ENCODE peak calls at places on chromosomes 2 and 18, in ten cellular contexts. O is GM23248; I is uterus; L is mesenchymal stem cell; A is esophagus squamous epithelium; M is fibroblast of lung; Z is Peyer's patch; Y is CD8-positive, alpha-beta memory T cell; T is lower lobe of right lung; H is IMR-90. K is an unnamed sample.
A peak's percentile ranks its signal among the peaks of the same experiment; 100 is the strongest.

GRCh38 chr2:10732924-10733583 is 11.6 kb downstream of the ATP6V1C2 start:
- DNase-seq in M (no peak), Y (no peak), A (no peak), I (no peak), L (no peak), Z (no peak), T (no peak), H (no peak), O (no peak), K (no peak)

GRCh38 chr2:134772493-134773169 is 53.8 kb upstream of the TMEM163 start:
- DNase-seq in I (no peak), A (no peak), L (no peak), O (no peak), M (no peak), Z (no peak), H (no peak), Y (no peak), T (no peak), K (no peak)

GRCh38 chr2:42064417-42064942 is 16.7 kb downstream of the PKDCC start:
- DNase-seq in Y (no peak), H (peak; percentile 96), M (peak; percentile 93), T (no peak), A (no peak), L (peak; percentile 91), Z (peak; percentile 63), O (no peak), I (no peak), K (no peak)

GRCh38 chr2:70725505-70725904 is 42.5 kb downstream of the ADD2 start:
- DNase-seq in Z (no peak), I (no peak), Y (no peak), A (no peak), T (no peak), L (no peak), H (no peak), M (no peak), O (no peak), K (no peak)

GRCh38 chr2:124437811-124438210 is 412.7 kb downstream of the CNTNAP5 start:
- DNase-seq in Z (no peak), H (no peak), L (no peak), Y (no peak), I (no peak), M (no peak), O (no peak), A (no peak), T (no peak), K (no peak)

GRCh38 chr18:495452-495851 is 5.0 kb downstream of the COLEC12 start:
- DNase-seq in L (no peak), H (no peak), I (no peak), T (no peak), Z (no peak), Y (no peak), A (no peak), O (no peak), M (no peak), K (no peak)

GRCh38 chr2:232009639-232010274 is 48.2 kb downstream of the DIS3L2 start:
- DNase-seq in Y (no peak), T (no peak), A (no peak), M (peak; percentile 22), Z (no peak), H (no peak), O (no peak), I (no peak), L (no peak), K (no peak)

GRCh38 chr2:239803102-239803763 is 221.9 kb downstream of the NDUFA10 start:
- DNase-seq in I (no peak), Y (no peak), M (no peak), H (no peak), L (no peak), T (no peak), O (no peak), Z (peak; percentile 38), A (no peak), K (no peak)

GRCh38 chr2:2942906-2943305 is 434.7 kb downstream of the EIPR1 start:
- DNase-seq in H (no peak), Y (no peak), I (no peak), M (no peak), A (no peak), L (no peak), Z (no peak), O (no peak), T (no peak), K (no peak)

GRCh38 chr2:79621252-79621651 is 108.4 kb downstream of the CTNNA2 start:
- DNase-seq in I (no peak), O (no peak), H (no peak), A (no peak), Y (no peak), M (no peak), L (no peak), T (no peak), Z (no peak), K (no peak)

GRCh38 chr2:21020031-21020667 is 23.7 kb downstream of the APOB start:
- DNase-seq in M (no peak), Z (no peak), T (no peak), I (no peak), L (no peak), A (no peak), Y (no peak), H (no peak), O (no peak), K (no peak)

DNA sequence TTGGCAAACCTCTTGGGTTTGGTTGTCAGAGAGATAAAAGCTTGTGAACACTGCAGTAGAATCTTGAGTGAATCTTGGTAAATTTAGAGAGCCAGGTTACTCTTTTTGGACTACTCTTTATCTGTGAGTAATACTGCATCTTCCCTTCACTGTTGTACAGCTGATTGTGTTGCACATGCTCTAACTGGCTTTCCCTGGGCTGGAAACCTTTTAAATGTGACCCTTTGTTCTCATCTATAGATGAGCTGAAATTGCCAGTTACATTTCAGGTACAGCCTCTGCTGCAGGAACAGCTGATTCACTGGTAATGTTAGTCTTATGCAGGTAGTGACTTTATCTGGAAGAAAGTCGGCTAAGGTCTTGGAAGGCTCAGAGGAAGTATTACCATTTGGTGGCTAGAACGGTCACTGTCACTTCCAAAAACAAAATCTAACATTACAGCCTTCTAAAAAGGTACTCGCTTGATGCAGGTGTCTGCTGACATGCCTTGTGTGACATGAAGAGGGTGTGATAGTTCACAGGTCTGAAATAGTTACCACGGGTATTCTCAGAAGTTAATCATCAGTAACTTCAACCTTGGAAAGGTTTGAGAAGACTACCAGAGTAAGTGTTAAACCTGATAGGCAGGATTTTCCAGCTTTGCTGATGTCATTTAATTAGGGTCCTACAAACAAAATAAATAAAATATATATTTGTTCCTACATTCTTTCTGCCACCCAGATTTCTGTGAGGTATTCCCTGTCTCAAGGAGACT is 851.1 kb downstream of the SLC4A3 start:
- DNase-seq in Z (no peak), H (no peak), L (no peak), M (no peak), O (no peak), T (no peak), I (no peak), Y (no peak), A (no peak), K (no peak)
- H3K27me3 ChIP-seq in Z (no peaks in the 10 kb centered on the region), H (no peaks in the 10 kb centered on the region), L (no peaks in the 10 kb centered on the region), M (no peaks in the 10 kb centered on the region), O (no peaks in the 10 kb centered on the region), T (no peaks in the 10 kb centered on the region), I (no peaks in the 10 kb centered on the region), Y (no peaks in the 10 kb centered on the region), A (no peaks in the 10 kb centered on the region), K (no peaks in the 10 kb centered on the region)

GRCh38 chr2:81650048-81650971 is 1345.8 kb upstream of the LRRTM1 start:
- DNase-seq in A (no peak), I (no peak), M (peak; percentile 41), H (peak; percentile 39), O (peak; percentile 3), T (no peak), Y (no peak), Z (no peak), L (peak; percentile 3), K (no peak)
- H3K27ac ChIP-seq in A (no peak overlapping the region), I (no peak overlapping the region), M (no peak overlapping the region), H (no peak overlapping the region), O (no peak overlapping the region), T (no peak overlapping the region), Y (no peak overlapping the region), Z (no peak overlapping the region), L (no peak overlapping the region), K (no peak overlapping the region)

GRCh38 chr2:26555246-26556133 is 77.6 kb upstream of the OTOF start:
- DNase-seq in H (no peak), L (no peak), T (no peak), A (no peak), O (peak; percentile 40), Z (no peak), M (no peak), Y (no peak), I (no peak), K (no peak)

GRCh38 chr2:26557244-26557925 is 79.5 kb upstream of the OTOF start:
- DNase-seq in A (no peak), Y (no peak), O (no peak), H (no peak), L (no peak), Z (no peak), M (no peak), I (no peak), T (no peak), K (no peak)

GRCh38 chr2:26550276-26551015 is 72.5 kb upstream of the OTOF start:
- DNase-seq in L (no peak), H (no peak), I (no peak), M (no peak), T (no peak), Y (no peak), O (no peak), A (no peak), Z (peak; percentile 9), K (no peak)

GRCh38 chr2:26556309-26557243 is 78.7 kb upstream of the OTOF start:
- DNase-seq in O (no peak), Z (no peak), M (no peak), L (no peak), T (no peak), Y (no peak), I (no peak), A (no peak), H (no peak), K (no peak)

DNA sequence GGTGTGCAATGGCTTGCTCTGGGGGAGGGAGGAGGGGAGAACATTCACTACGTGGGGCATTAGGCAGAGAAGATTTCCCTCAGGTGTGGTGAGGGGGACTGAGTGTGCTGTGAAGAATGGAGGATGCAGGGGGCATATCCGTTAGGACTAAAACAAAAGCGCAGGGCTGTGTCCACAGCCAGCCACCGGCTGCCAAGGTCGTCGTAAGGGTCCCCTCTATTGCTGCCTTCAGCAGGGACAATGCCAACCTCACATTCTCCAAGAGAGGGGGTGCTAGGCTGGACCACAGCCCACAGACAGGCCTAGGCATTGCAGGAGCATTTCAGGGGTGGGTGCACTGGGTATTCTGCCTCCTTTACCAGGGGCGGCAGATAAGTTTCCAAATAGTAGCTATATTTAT is 74.7 kb upstream of the OTOF start:
- DNase-seq in H (no peak), O (no peak), Y (no peak), Z (no peak), M (no peak), I (no peak), L (no peak), A (no peak), T (no peak), K (no peak)
- H3K27me3 ChIP-seq in H (peaks cover 54% of the 10 kb centered on the region), O (peaks cover 49% of the 10 kb centered on the region), Y (peaks cover 7% of the 10 kb centered on the region), Z (no peaks in the 10 kb centered on the region), M (peaks cover 14% of the 10 kb centered on the region), I (no peaks in the 10 kb centered on the region), L (peaks cover 63% of the 10 kb centered on the region), A (no peaks in the 10 kb centered on the region), T (peaks cover 10% of the 10 kb centered on the region), K (no peaks in the 10 kb centered on the region)

DNA sequence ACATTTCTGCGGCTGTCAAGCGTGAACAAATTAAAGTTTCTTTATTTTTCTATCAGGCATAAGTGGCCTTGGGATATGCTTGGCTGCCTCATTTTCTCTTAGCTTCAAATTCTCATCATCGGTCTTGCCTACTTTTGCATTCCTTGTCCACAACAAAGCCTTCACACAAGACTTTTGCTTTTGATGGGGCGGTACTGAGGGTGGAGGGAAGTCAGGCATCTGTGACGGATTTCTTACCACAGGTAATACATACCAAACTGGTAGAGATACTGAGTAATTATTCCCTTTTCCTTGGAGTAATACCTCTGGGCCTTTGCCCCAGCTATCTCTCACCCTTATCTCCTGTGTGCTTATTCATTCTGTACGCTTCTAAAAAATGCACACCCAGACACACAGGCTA is 468.3 kb upstream of the RGPD4 start:
- DNase-seq in M (no peak), I (no peak), O (no peak), L (no peak), Y (no peak), Z (no peak), A (no peak), T (no peak), H (no peak), K (no peak)
- H3K27ac ChIP-seq in M (no peak overlapping the region), I (no peak overlapping the region), O (no peak overlapping the region), L (no peak overlapping the region), Y (no peak overlapping the region), Z (no peak overlapping the region), A (no peak overlapping the region), T (no peak overlapping the region), H (no peak overlapping the region), K (no peak overlapping the region)